ENCODE peak calls at places on chromosomes 4 and X, in four cellular contexts. V, N, C and F are unnamed samples.

GRCh38 chr4:153804742-153805141 is 15.9 kb upstream of the SFRP2 start:
- DNase-seq in V (no peak), N (no peak), C (no peak), F (no peak)

GRCh38 chrX:111284615-111285294 is 14.5 kb upstream of the CAPN6 start:
- DNase-seq in V (no peak), N (no peak), C (no peak), F (no peak)

GRCh38 chr4:107654694-107655093 is 65.3 kb downstream of the PAPSS1 start:
- DNase-seq in V (no peak), N (no peak), C (no peak), F (no peak)

GRCh38 chr4:152731997-152732396 is 47.5 kb downstream of the TIGD4 start:
- DNase-seq in V (no peak), N (no peak), C (no peak), F (no peak)

GRCh38 chr4:2266821-2267220 is 4.9 kb upstream of the MXD4 start:
- DNase-seq in V (no peak), N (no peak), C (no peak), F (no peak)

GRCh38 chr4:31194823-31195222 is 474.7 kb downstream of the PCDH7 start:
- DNase-seq in V (no peak), N (no peak), C (no peak), F (no peak)

GRCh38 chr4:38021751-38022150 is 61.6 kb downstream of the PTTG2 start:
- DNase-seq in V (no peak), N (no peak), C (no peak), F (no peak)

GRCh38 chr4:92387459-92388069 is 83.8 kb downstream of the GRID2 start:
- DNase-seq in V (peak; percentile 11), N (no peak), C (peak; percentile 21), F (peak; percentile 57)

GRCh38 chr4:11748169-11748872 is 319.6 kb upstream of the HS3ST1 start:
- DNase-seq in V (peak; percentile 80), N (no peak), C (no peak), F (peak; percentile 81)

GRCh38 chr4:185424905-185425599 is 712 bp downstream of the UFSP2 start:
- DNase-seq in V (peak; percentile 27), N (no peak), C (no peak), F (no peak)

GRCh38 chr4:8260656-8261111 is 8.9 kb upstream of the HTRA3 start:
- DNase-seq in V (peak; percentile 44), N (no peak), C (peak; percentile 88), F (peak; percentile 51)

GRCh38 chr4:78002260-78002659 is 54.9 kb upstream of the FRAS1 start:
- DNase-seq in V (no peak), N (no peak), C (peak; percentile 2), F (no peak)

GRCh38 chrX:95057341-95057740 is 1383.3 kb downstream of the FAM133A start:
- DNase-seq in V (peak; percentile 33), N (no peak), C (peak; percentile 26), F (no peak)

GRCh38 chrX:53263597-53264094 is 17.7 kb downstream of the IQSEC2 start:
- DNase-seq in V (peak; percentile 27), N (no peak), C (peak; percentile 79), F (peak; percentile 63)

GRCh38 chrX:102517331-102517730 is 792 bp upstream of the TMSB15A start:
- DNase-seq in V (no peak), N (no peak), C (peak; percentile 19), F (peak; percentile 18)

GRCh38 chr4:144645621-144646522 is at the start of gene HHIP:
- DNase-seq in V (peak; percentile 23), N (peak; percentile 75), C (peak; percentile 59), F (peak; percentile 18)